ENCODE peak calls at places on chromosome 7, in four cellular contexts. N is MCF 10A, I is ascending aorta, R is psoas muscle. K is an unnamed sample.

GRCh38 chr7:138885383-138886147 is 87.6 kb upstream of the ATP6V0A4 start:
- DNase-seq in N (no peak), I (no peak), R (no peak), K (no peak)

GRCh38 chr7:87231243-87231642 is 11.7 kb upstream of the TMEM243 start:
- DNase-seq in N (no peak), I (no peak), R (peak; percentile 50), K (no peak)

GRCh38 chr7:29154076-29154475 is 7.7 kb upstream of the CPVL start:
- DNase-seq in N (no peak), I (no peak), R (no peak), K (no peak)

GRCh38 chr7:39703143-39703542 is 79.8 kb downstream of the RALA start:
- DNase-seq in N (no peak), I (no peak), R (no peak), K (no peak)

GRCh38 chr7:114444196-114444595 is 29.6 kb downstream of the FOXP2 start:
- DNase-seq in N (no peak), I (no peak), R (no peak), K (no peak)

GRCh38 chr7:91468231-91468630 is 204.0 kb downstream of the FZD1 start:
- DNase-seq in N (no peak), I (no peak), R (no peak), K (no peak)

GRCh38 chr7:8597565-8597964 is 164.2 kb downstream of the NXPH1 start:
- DNase-seq in N (no peak), I (no peak), R (no peak), K (no peak)

GRCh38 chr7:46603780-46604725 is 683.0 kb upstream of the IGFBP3 start:
- DNase-seq in N (peak; percentile 23), I (peak; percentile 97), R (peak; percentile 96), K (no peak)

GRCh38 chr7:2725178-2726105 is 37.4 kb downstream of the AMZ1 start:
- DNase-seq in N (no peak), I (peak; percentile 51), R (peak; percentile 49), K (no peak)

GRCh38 chr7:3043544-3044395 is at the start of gene CARD11:
- DNase-seq in N (no peak), I (no peak), R (no peak), K (no peak)

GRCh38 chr7:114822844-114823243 is 99.0 kb upstream of the MDFIC start:
- DNase-seq in N (no peak), I (no peak), R (no peak), K (no peak)

GRCh38 chr7:85041599-85042216 is 145.1 kb downstream of the SEMA3D start:
- DNase-seq in N (peak; percentile 74), I (peak; percentile 72), R (peak; percentile 56), K (peak; percentile 50)

GRCh38 chr7:28142650-28143049 is 37.9 kb downstream of the JAZF1 start:
- DNase-seq in N (no peak), I (no peak), R (no peak), K (no peak)

GRCh38 chr7:22992874-22993840 is 20.8 kb downstream of the HYCC1 start:
- DNase-seq in N (no peak), I (no peak), R (no peak), K (no peak)

GRCh38 chr7:130904031-130904757 is 170.2 kb upstream of the KLF14 start:
- DNase-seq in N (peak; percentile 96), I (peak; percentile 63), R (peak; percentile 79), K (no peak)

GRCh38 chr7:32030904-32031692 is 39.1 kb downstream of the PDE1C start:
- DNase-seq in N (no peak), I (no peak), R (no peak), K (no peak)

GRCh38 chr7:159109092-159110035 is 35.3 kb downstream of the VIPR2 start:
- DNase-seq in N (peak; percentile 43), I (peak; percentile 60), R (peak; percentile 35), K (no peak)

GRCh38 chr7:32070406-32071360 is at the start of gene PDE1C:
- DNase-seq in N (no peak), I (no peak), R (no peak), K (no peak)

GRCh38 chr7:133688483-133689239 is 435.8 kb downstream of the EXOC4 start:
- DNase-seq in N (peak; percentile 49), I (no peak), R (no peak), K (no peak)

GRCh38 chr7:98194672-98195457 is 16.4 kb upstream of the BHLHA15 start:
- DNase-seq in N (no peak), I (no peak), R (no peak), K (no peak)

GRCh38 chr7:133445617-133446016 is 192.7 kb downstream of the EXOC4 start:
- DNase-seq in N (no peak), I (no peak), R (no peak), K (no peak)

GRCh38 chr7:73610105-73610504 is 14.2 kb downstream of the MLXIPL start:
- DNase-seq in N (no peak), I (no peak), R (peak; percentile 17), K (no peak)

GRCh38 chr7:108094933-108095710 is 35.0 kb downstream of the LAMB4 start:
- DNase-seq in N (peak; percentile 85), I (peak; percentile 78), R (no peak), K (peak; percentile 55)

DNA sequence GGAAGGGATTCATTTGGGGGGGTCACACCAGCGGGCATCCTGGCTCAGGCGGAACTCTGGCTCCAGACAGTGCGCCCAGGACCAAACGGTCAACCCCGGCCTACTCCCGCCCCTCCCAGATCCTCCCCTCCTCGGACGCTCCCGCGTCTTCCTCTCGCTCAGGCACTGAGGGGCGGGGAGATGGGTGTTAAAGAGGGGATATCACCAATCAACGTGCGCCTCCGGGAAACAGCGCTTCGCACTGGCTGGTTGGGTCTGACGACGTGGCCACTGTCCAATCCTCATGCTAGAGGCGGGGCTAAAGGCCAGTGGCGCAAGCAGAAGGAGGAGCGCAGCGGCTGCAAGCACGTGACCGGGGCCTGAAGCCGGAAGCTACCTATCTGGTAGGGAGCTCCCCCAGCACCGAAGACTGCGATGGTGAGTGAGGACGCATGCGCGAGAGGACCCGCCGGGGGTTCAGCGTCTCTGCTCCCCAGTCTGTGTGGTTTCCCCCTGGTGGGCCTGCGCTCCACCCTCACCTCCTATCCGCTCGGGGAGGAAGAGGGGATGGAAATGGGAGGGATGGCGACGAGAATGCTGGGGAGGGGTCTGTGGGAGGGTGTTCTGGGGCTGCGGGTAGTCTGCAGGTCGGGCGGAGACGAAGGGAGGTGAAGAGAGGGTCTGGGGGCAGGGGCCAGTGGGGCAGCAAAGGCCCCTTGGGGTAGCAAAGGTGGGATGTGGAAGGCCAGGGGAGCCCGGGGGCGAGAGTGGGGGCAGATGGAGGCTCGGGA is at the start of gene LAMTOR4:
- DNase-seq in N (peak; percentile 99), I (peak; percentile 99), R (peak; percentile 99), K (peak; percentile 93)
- TF ChIP-seq CTCF in N (no peak), I (no peak), R (peak; percentile 6), K (no peak)

DNA sequence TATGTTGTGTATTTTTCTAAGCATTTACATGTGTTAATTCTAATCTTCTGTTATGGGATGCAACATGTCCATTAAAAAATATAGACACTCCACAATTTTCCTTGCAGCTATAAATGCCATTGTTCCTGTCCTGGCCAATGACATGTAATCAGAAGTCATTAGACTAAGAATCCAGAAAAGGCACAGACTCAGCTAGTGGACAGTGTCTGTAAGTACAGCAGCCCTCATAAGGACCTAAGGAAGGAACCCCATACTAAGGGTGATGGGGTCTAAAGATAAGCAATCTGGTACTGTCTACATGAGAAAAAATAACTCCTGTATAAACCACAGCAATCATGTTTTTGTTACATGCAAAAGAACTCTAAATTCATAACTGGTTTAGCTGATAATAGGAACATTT is 115.9 kb downstream of the GPR85 start:
- DNase-seq in N (no peak), I (no peak), R (no peak), K (no peak)
- TF ChIP-seq CTCF in N (no peak), I (no peak), R (no peak), K (no peak)

GRCh38 chr7:102433319-102434038 is at the start of gene ORAI2:
- DNase-seq in N (peak; percentile 44), I (peak; percentile 87), R (peak; percentile 86), K (peak; percentile 55)
- TF ChIP-seq CTCF in N (no peak), I (no peak), R (no peak), K (no peak)

DNA sequence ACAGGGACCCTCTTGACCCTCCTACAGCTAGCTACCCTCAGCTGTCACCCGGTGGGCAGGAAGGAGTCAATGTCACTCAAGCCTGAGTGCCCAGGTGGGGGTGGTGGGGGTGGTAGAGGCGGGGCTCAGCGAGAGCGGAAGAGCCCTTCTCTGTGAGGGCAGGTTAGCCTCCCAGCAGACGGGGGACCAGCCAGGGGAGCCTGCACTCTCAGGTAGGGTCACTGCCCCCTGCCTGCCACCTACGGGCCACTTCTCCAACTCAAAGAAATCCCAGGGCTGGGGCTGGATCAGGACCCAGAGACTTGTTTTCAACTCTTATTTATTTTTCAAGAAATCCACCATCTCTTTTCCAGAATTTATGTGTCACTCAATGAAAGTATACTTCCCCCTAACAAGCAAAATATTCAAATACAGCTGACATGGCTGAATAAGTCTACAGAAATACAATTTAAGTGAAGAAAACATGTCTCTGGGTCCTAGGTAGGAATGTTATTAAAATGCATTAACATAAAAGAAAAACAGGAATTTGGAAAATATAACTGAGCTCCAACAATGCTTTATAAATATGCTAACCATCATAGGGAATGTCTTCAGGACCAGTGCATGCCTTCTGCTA is 63.4 kb upstream of the DDC start:
- DNase-seq in N (no peak), I (no peak), R (peak; percentile 59), K (no peak)
- TF ChIP-seq CTCF in N (no peak), I (no peak), R (peak; percentile 6), K (no peak)

DNA sequence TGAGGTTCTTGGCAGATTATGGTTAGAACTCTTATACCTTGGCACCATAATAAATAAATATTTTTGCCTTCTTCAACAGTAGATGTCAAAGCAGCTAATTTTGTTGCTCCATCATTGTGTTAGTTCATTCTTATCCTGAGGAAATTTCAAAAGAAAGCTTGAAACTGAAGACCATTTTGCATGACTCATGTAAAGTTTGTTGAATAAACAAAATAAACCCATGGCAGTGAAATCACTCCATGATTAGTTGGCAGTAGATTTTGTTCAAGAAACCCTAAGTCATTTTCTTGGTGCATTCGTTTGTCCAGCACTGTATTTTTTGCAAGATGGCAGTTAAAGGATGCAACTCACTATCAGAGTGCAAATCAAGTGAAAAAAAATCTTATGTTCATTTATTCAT is 91.6 kb downstream of the HECW1 start:
- DNase-seq in N (peak; percentile 55), I (no peak), R (no peak), K (no peak)
- TF ChIP-seq CTCF in N (no peak), I (no peak), R (no peak), K (no peak)

GRCh38 chr7:66140924-66141323 is 26.3 kb downstream of the CRCP start:
- DNase-seq in N (peak; percentile 71), I (peak; percentile 72), R (peak; percentile 80), K (no peak)
- TF ChIP-seq CTCF in N (peak; percentile 53), I (peak; percentile 11), R (peak; percentile 48), K (no peak)

DNA sequence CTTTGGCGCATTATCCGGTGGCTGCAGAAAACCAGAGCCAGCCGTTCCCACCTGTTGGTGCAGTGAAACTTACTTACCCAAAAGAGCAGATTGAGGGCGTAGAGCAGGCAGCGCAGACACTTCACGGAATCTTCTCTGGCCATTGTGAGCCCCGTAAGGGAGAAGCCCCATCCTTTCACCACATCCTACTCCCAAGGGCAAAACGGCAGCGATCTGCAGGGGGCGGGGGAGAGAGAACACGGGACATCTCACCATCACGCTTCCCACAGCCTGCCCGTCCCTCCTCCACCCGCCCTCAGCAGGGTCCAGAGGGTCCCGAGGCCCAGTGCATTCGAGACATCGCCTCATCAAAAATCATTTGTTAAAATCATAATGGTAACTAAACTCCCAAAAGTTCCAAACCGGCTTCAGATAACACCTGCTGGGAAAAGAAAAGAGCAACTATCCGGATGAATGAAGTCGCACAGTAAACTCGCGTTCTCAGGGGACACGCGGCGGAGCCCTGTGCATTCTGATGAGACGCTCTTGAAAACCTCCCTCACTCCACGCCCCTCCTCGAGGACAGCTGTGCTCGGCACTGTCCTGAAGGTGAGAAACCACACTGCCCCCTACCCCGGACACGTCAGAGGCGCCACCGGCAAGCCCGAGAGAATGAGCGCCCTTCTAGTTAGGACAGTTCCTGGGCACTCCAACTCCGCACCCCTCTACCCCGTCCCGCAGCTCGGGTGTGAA is 1.2 kb downstream of the TSPAN12 start:
- DNase-seq in N (no peak), I (peak; percentile 69), R (peak; percentile 57), K (no peak)
- TF ChIP-seq CTCF in N (no peak), I (no peak), R (no peak), K (no peak)

K was measured in omental fat pad.